ENCODE peak calls at places on chromosomes 12 and 14, in four cellular contexts. One of them, this sample, is unnamed.

GRCh38 chr12:89319111-89319510 is 33.2 kb downstream of the DUSP6 start:
- DNase-seq in upper lobe of right lung: no peak
- DNase-seq in ovary: no peak
- DNase-seq in A549: no peak
- DNase-seq in this sample: no peak

GRCh38 chr12:131872154-131873046 is 22.0 kb upstream of the ULK1 start:
- DNase-seq in upper lobe of right lung: peak
- DNase-seq in ovary: no peak
- DNase-seq in A549: peak
- DNase-seq in this sample: no peak

GRCh38 chr12:69415471-69416275 is 54.5 kb upstream of the FRS2 start:
- DNase-seq in upper lobe of right lung: no peak
- DNase-seq in ovary: peak
- DNase-seq in A549: peak
- DNase-seq in this sample: peak

GRCh38 chr12:124170756-124171155 is 124.1 kb upstream of the RFLNA start:
- DNase-seq in upper lobe of right lung: no peak
- DNase-seq in ovary: no peak
- DNase-seq in A549: no peak
- DNase-seq in this sample: no peak

GRCh38 chr12:132506730-132507538 is 17.0 kb downstream of the FBRSL1 start:
- DNase-seq in upper lobe of right lung: peak
- DNase-seq in ovary: peak
- DNase-seq in A549: no peak
- DNase-seq in this sample: peak

GRCh38 chr14:26293909-26294308 is 303.9 kb downstream of the NOVA1 start:
- DNase-seq in upper lobe of right lung: no peak
- DNase-seq in ovary: no peak
- DNase-seq in A549: no peak
- DNase-seq in this sample: no peak

GRCh38 chr14:50542941-50543418 is 10.6 kb upstream of the MAP4K5 start:
- DNase-seq in upper lobe of right lung: no peak
- DNase-seq in ovary: no peak
- DNase-seq in A549: peak
- DNase-seq in this sample: no peak

GRCh38 chr14:64966976-64967375 is 5.2 kb downstream of the RAB15 start:
- DNase-seq in upper lobe of right lung: peak
- DNase-seq in ovary: no peak
- DNase-seq in A549: no peak
- DNase-seq in this sample: no peak

GRCh38 chr12:66345212-66345611 is 42.9 kb downstream of the HELB start:
- DNase-seq in upper lobe of right lung: no peak
- DNase-seq in ovary: no peak
- DNase-seq in A549: no peak
- DNase-seq in this sample: no peak

GRCh38 chr12:5083955-5084849 is 40.5 kb downstream of the KCNA5 start:
- DNase-seq in upper lobe of right lung: no peak
- DNase-seq in ovary: no peak
- DNase-seq in A549: peak
- DNase-seq in this sample: no peak

GRCh38 chr12:118102070-118102469 is 1.7 kb downstream of the VSIG10 start:
- DNase-seq in upper lobe of right lung: no peak
- DNase-seq in ovary: no peak
- DNase-seq in A549: peak
- DNase-seq in this sample: no peak

GRCh38 chr14:22469541-22470303 is 119.3 kb downstream of the DAD1 start:
- DNase-seq in upper lobe of right lung: no peak
- DNase-seq in ovary: no peak
- DNase-seq in A549: no peak
- DNase-seq in this sample: no peak

GRCh38 chr14:65333926-65334687 is 78.4 kb upstream of the FUT8 start:
- DNase-seq in upper lobe of right lung: no peak
- DNase-seq in ovary: no peak
- DNase-seq in A549: no peak
- DNase-seq in this sample: no peak

GRCh38 chr12:27922591-27923139 is 49.9 kb downstream of the PTHLH start:
- DNase-seq in upper lobe of right lung: no peak
- DNase-seq in ovary: peak
- DNase-seq in A549: no peak
- DNase-seq in this sample: no peak

GRCh38 chr12:98894412-98895085 is 249.5 kb downstream of the APAF1 start:
- DNase-seq in upper lobe of right lung: no peak
- DNase-seq in ovary: peak
- DNase-seq in A549: no peak
- DNase-seq in this sample: no peak

GRCh38 chr12:45612044-45612794 is 117.3 kb upstream of the ARID2 start:
- DNase-seq in upper lobe of right lung: no peak
- DNase-seq in ovary: no peak
- DNase-seq in A549: no peak
- DNase-seq in this sample: no peak

GRCh38 chr14:92563359-92563758 is 49.8 kb downstream of the RIN3 start:
- DNase-seq in upper lobe of right lung: no peak
- DNase-seq in ovary: no peak
- DNase-seq in A549: no peak
- DNase-seq in this sample: no peak

GRCh38 chr14:68939893-68940613 is 39.0 kb downstream of the ACTN1 start:
- DNase-seq in upper lobe of right lung: no peak
- DNase-seq in ovary: no peak
- DNase-seq in A549: peak
- DNase-seq in this sample: peak

GRCh38 chr12:20342111-20342510 is 26.2 kb upstream of the PDE3A start:
- DNase-seq in upper lobe of right lung: no peak
- DNase-seq in ovary: no peak
- DNase-seq in A549: no peak
- DNase-seq in this sample: no peak

GRCh38 chr12:121793501-121793835 is at the start of gene RHOF:
- DNase-seq in upper lobe of right lung: peak
- DNase-seq in ovary: peak
- DNase-seq in A549: no peak
- DNase-seq in this sample: no peak

GRCh38 chr12:73383584-73384229 is 1111.5 kb downstream of the TRHDE start:
- DNase-seq in upper lobe of right lung: no peak
- DNase-seq in ovary: no peak
- DNase-seq in A549: no peak
- DNase-seq in this sample: no peak

GRCh38 chr14:102164964-102165363 is 25.3 kb downstream of the WDR20 start:
- DNase-seq in upper lobe of right lung: no peak
- DNase-seq in ovary: no peak
- DNase-seq in A549: no peak
- DNase-seq in this sample: no peak

GRCh38 chr12:124557518-124558223 is 9.7 kb downstream of the NCOR2 start:
- DNase-seq in upper lobe of right lung: peak
- DNase-seq in ovary: no peak
- DNase-seq in A549: no peak
- DNase-seq in this sample: no peak

GRCh38 chr14:61698216-61698980 is 3.1 kb downstream of the HIF1A start:
- DNase-seq in upper lobe of right lung: no peak
- DNase-seq in ovary: no peak
- DNase-seq in A549: no peak
- DNase-seq in this sample: no peak

GRCh38 chr12:71665109-71665476 is 992 bp downstream of the THAP2 start:
- DNase-seq in upper lobe of right lung: no peak
- DNase-seq in ovary: no peak
- DNase-seq in A549: no peak
- DNase-seq in this sample: no peak

GRCh38 chr12:82363990-82364389 is 5.7 kb downstream of the METTL25 start:
- DNase-seq in upper lobe of right lung: no peak
- DNase-seq in ovary: no peak
- DNase-seq in A549: no peak
- DNase-seq in this sample: no peak

GRCh38 chr12:27905285-27906126 is 67.0 kb downstream of the PTHLH start:
- DNase-seq in upper lobe of right lung: no peak
- DNase-seq in ovary: no peak
- DNase-seq in A549: no peak
- DNase-seq in this sample: no peak

GRCh38 chr12:19223695-19224094 is 94.2 kb downstream of the PLEKHA5 start:
- DNase-seq in upper lobe of right lung: no peak
- DNase-seq in ovary: no peak
- DNase-seq in A549: no peak
- DNase-seq in this sample: no peak

GRCh38 chr12:68521848-68522502 is 88.7 kb upstream of the RAP1B start:
- DNase-seq in upper lobe of right lung: no peak
- DNase-seq in ovary: no peak
- DNase-seq in A549: no peak
- DNase-seq in this sample: no peak

GRCh38 chr12:92065018-92065499 is 80.6 kb downstream of the BTG1 start:
- DNase-seq in upper lobe of right lung: no peak
- DNase-seq in ovary: no peak
- DNase-seq in A549: peak
- DNase-seq in this sample: no peak

GRCh38 chr12:98456583-98457573 is 58.5 kb upstream of the TMPO start:
- DNase-seq in upper lobe of right lung: peak
- DNase-seq in ovary: peak
- DNase-seq in A549: no peak
- DNase-seq in this sample: peak

GRCh38 chr14:99668998-99669314 is 15.1 kb upstream of the CYP46A1 start:
- DNase-seq in upper lobe of right lung: peak
- DNase-seq in ovary: no peak
- DNase-seq in A549: no peak
- DNase-seq in this sample: no peak

GRCh38 chr14:24145700-24146621 is at the start of gene PSME2:
- DNase-seq in upper lobe of right lung: no peak
- DNase-seq in ovary: no peak
- DNase-seq in A549: peak
- DNase-seq in this sample: no peak

GRCh38 chr12:32821293-32822089 is 65.8 kb upstream of the YARS2 start:
- DNase-seq in upper lobe of right lung: no peak
- DNase-seq in ovary: no peak
- DNase-seq in A549: no peak
- DNase-seq in this sample: no peak

GRCh38 chr12:128088926-128089325 is 178.0 kb upstream of the TMEM132C start:
- DNase-seq in upper lobe of right lung: no peak
- DNase-seq in ovary: no peak
- DNase-seq in A549: no peak
- DNase-seq in this sample: no peak

GRCh38 chr14:77582511-77582910 is 33.9 kb downstream of the SPTLC2 start:
- DNase-seq in upper lobe of right lung: no peak
- DNase-seq in ovary: no peak
- DNase-seq in A549: no peak
- DNase-seq in this sample: no peak

GRCh38 chr12:50960130-50960529 is 7.8 kb downstream of the HIGD1C start:
- DNase-seq in upper lobe of right lung: no peak
- DNase-seq in ovary: no peak
- DNase-seq in A549: no peak
- DNase-seq in this sample: no peak

GRCh38 chr12:8957561-8957960 is 8.1 kb upstream of the M6PR start:
- DNase-seq in upper lobe of right lung: no peak
- DNase-seq in ovary: no peak
- DNase-seq in A549: no peak
- DNase-seq in this sample: no peak
- H3K4me3 ChIP-seq in upper lobe of right lung: no peak
- H3K4me3 ChIP-seq in ovary: no peak
- H3K4me3 ChIP-seq in A549: no peak
- H3K4me3 ChIP-seq in this sample: no peak

DNA sequence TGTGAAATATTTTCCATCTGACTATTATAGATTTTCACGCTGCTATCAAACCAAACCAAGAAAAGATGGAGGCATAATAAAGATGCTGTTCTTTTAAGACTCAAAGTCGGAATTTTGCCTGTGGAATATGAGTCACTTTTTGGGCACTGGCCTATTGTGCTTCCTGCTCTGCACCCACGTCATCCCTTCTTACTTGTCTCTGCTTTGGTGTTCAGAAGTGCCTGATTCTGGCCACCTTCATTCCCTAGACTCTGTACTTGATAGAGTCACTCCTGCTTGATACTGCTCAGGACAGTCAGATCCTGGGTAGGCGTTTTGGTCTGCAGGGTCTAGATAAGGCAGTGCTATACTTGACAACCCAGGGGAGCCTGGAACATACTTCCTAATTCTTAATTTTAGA is 1.9 kb downstream of the LRRK2 start:
- DNase-seq in upper lobe of right lung: no peak
- DNase-seq in ovary: peak
- DNase-seq in A549: peak
- DNase-seq in this sample: peak
- H3K27ac ChIP-seq in upper lobe of right lung: peak
- H3K27ac ChIP-seq in ovary: no peak
- H3K27ac ChIP-seq in A549: peak
- H3K27ac ChIP-seq in this sample: peak

DNA sequence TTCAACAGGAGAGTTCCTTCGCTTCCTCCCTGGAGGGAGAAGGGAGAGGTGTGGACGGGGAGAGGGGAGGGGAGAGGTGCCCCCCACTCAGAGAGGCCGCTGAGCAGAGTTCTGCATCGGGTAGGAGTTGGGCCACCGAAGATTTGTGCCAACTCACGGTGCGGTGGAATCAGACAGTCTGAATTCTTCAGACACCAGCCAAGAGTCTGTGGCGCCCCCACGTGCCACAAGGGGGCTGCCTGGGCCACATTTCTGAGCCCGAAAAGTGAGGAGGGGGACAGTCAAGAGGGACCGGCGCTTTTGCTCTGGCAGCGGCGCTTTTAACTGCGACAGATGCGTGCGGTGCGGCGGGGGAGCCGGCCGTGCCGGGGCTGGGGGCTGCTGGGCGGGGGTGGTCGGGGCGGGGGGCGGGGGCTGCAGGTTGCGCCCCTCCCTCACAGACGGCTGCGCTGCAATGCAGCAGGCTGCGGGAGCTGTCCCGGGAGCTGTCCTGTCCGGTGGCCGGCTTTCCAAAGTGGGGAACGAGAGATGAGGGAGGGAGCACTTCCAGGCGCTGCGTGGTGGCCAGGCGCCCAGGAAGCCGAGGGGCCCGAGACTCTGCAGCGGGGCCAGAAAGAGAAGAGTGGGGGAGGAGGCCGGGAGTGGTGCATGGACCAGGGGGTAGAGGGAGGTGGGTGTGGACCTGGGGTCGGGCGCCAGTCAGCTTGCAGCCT is 941 bp upstream of the RTL1 start:
- DNase-seq in upper lobe of right lung: no peak
- DNase-seq in ovary: peak
- DNase-seq in A549: no peak
- DNase-seq in this sample: no peak
- H3K4me3 ChIP-seq in upper lobe of right lung: no peak
- H3K4me3 ChIP-seq in ovary: no peak
- H3K4me3 ChIP-seq in A549: no peak
- H3K4me3 ChIP-seq in this sample: no peak

GRCh38 chr12:3158851-3159465 is 81.8 kb downstream of the TSPAN9 start:
- DNase-seq in upper lobe of right lung: no peak
- DNase-seq in ovary: peak
- DNase-seq in A549: no peak
- DNase-seq in this sample: no peak
- H3K27ac ChIP-seq in upper lobe of right lung: no peak
- H3K27ac ChIP-seq in ovary: peak
- H3K27ac ChIP-seq in A549: no peak
- H3K27ac ChIP-seq in this sample: peak

GRCh38 chr14:60253649-60254048 is 4.6 kb downstream of the PPM1A start:
- DNase-seq in upper lobe of right lung: no peak
- DNase-seq in ovary: no peak
- DNase-seq in A549: no peak
- DNase-seq in this sample: no peak
- H3K4me3 ChIP-seq in upper lobe of right lung: no peak
- H3K4me3 ChIP-seq in ovary: no peak
- H3K4me3 ChIP-seq in A549: no peak
- H3K4me3 ChIP-seq in this sample: no peak

GRCh38 chr12:46657416-46658411 is 168.1 kb downstream of the SLC38A4 start:
- DNase-seq in upper lobe of right lung: no peak
- DNase-seq in ovary: no peak
- DNase-seq in A549: no peak
- DNase-seq in this sample: no peak
- H3K27ac ChIP-seq in upper lobe of right lung: peak
- H3K27ac ChIP-seq in ovary: no peak
- H3K27ac ChIP-seq in A549: no peak
- H3K27ac ChIP-seq in this sample: peak